ENCODE peak calls at places on chromosomes 6 and 20, in five cellular contexts. U is pancreas, G is spleen, T is anterior cingulate cortex, V is H9. B is an unnamed sample.

GRCh38 chr6:150940951-150941350 is 75.4 kb downstream of the MTHFD1L start:
- DNase-seq in U (no peak), G (peak; percentile 79), T (no peak), V (no peak), B (no peak)

GRCh38 chr20:19970256-19970765 is 46.9 kb upstream of the NAA20 start:
- DNase-seq in U (no peak), G (no peak), T (no peak), V (no peak), B (no peak)

GRCh38 chr6:49606696-49607390 is 29.8 kb downstream of the RHAG start:
- DNase-seq in U (no peak), G (no peak), T (no peak), V (peak; percentile 46), B (no peak)

GRCh38 chr20:10670521-10671220 is 3.1 kb downstream of the JAG1 start:
- DNase-seq in U (no peak), G (no peak), T (no peak), V (no peak), B (no peak)

GRCh38 chr6:16523550-16524379 is 237.5 kb downstream of the ATXN1 start:
- DNase-seq in U (no peak), G (no peak), T (no peak), V (no peak), B (no peak)

GRCh38 chr20:4470375-4470774 is 251.3 kb upstream of the PRND start:
- DNase-seq in U (no peak), G (no peak), T (no peak), V (no peak), B (no peak)

GRCh38 chr20:19670829-19671228 is 87.2 kb upstream of the RIN2 start:
- DNase-seq in U (no peak), G (no peak), T (no peak), V (no peak), B (no peak)

GRCh38 chr20:58155148-58155925 is 73.1 kb downstream of the ANKRD60 start:
- DNase-seq in U (no peak), G (no peak), T (no peak), V (no peak), B (no peak)

GRCh38 chr20:50931048-50931305 is 260 bp downstream of the ADNP start:
- DNase-seq in U (no peak), G (no peak), T (no peak), V (no peak), B (no peak)

GRCh38 chr6:145214570-145214969 is 520.8 kb downstream of the EPM2A start:
- DNase-seq in U (no peak), G (no peak), T (no peak), V (no peak), B (no peak)

GRCh38 chr6:33621396-33622388 is 570 bp downstream of the ITPR3 start:
- DNase-seq in U (peak; percentile 70), G (peak; percentile 86), T (no peak), V (peak; percentile 58), B (peak; percentile 58)

GRCh38 chr6:39432311-39433025 is 110.0 kb upstream of the KCNK16 start:
- DNase-seq in U (no peak), G (no peak), T (no peak), V (no peak), B (no peak)

GRCh38 chr20:53163486-53163885 is 191.3 kb downstream of the TSHZ2 start:
- DNase-seq in U (no peak), G (no peak), T (no peak), V (no peak), B (no peak)

GRCh38 chr6:138970856-138971425 is 17.1 kb downstream of the REPS1 start:
- DNase-seq in U (no peak), G (no peak), T (no peak), V (no peak), B (no peak)

GRCh38 chr6:33812669-33813068 is 8.9 kb upstream of the MLN start:
- DNase-seq in U (no peak), G (no peak), T (no peak), V (peak; percentile 89), B (peak; percentile 31)

GRCh38 chr20:10079964-10080363 is 45.2 kb downstream of the ANKEF1 start:
- DNase-seq in U (no peak), G (no peak), T (no peak), V (no peak), B (no peak)

GRCh38 chr20:6468751-6469150 is 298.7 kb upstream of the BMP2 start:
- DNase-seq in U (no peak), G (no peak), T (no peak), V (no peak), B (no peak)

GRCh38 chr6:141953072-141953471 is 179.7 kb upstream of the GJE1 start:
- DNase-seq in U (no peak), G (no peak), T (no peak), V (no peak), B (no peak)

GRCh38 chr6:36033935-36034334 is 6.3 kb downstream of the MAPK14 start:
- DNase-seq in U (no peak), G (no peak), T (no peak), V (no peak), B (peak; percentile 57)

GRCh38 chr6:8499540-8499939 is 64.2 kb upstream of the SLC35B3 start:
- DNase-seq in U (no peak), G (no peak), T (no peak), V (no peak), B (no peak)

GRCh38 chr20:34269996-34270627 is 28.9 kb downstream of the ASIP start:
- DNase-seq in U (no peak), G (no peak), T (no peak), V (no peak), B (no peak)

GRCh38 chr20:62696431-62696957 is 12.1 kb upstream of the NTSR1 start:
- DNase-seq in U (no peak), G (no peak), T (no peak), V (no peak), B (no peak)

GRCh38 chr6:18883851-18884250 is 496.7 kb downstream of the RNF144B start:
- DNase-seq in U (no peak), G (no peak), T (no peak), V (no peak), B (no peak)

GRCh38 chr6:35318200-35318844 is 20.7 kb downstream of the DEF6 start:
- DNase-seq in U (peak; percentile 95), G (no peak), T (peak; percentile 65), V (peak; percentile 96), B (peak; percentile 96)

GRCh38 chr6:50185006-50185405 is 135.3 kb upstream of the DEFB112 start:
- DNase-seq in U (no peak), G (no peak), T (no peak), V (peak; percentile 49), B (no peak)

GRCh38 chr20:35319206-35320197 is 27.3 kb upstream of the FAM83C start:
- DNase-seq in U (no peak), G (no peak), T (no peak), V (no peak), B (no peak)

GRCh38 chr20:48523191-48523757 is 304.5 kb downstream of the PREX1 start:
- DNase-seq in U (no peak), G (no peak), T (no peak), V (peak; percentile 66), B (no peak)

B was measured in upper lobe of left lung.